ENCODE peak calls at places on chromosomes 16 and 17, in ten cellular contexts. O is pancreas, T is caudate nucleus, P is psoas muscle, K is HCT116, X is neural progenitor cell, G is cardiac muscle cell, I is dorsolateral prefrontal cortex, A is RWPE1, E is tibial artery. W is an unnamed sample.

GRCh38 chr17:82703935-82704865 is 5.7 kb upstream of the RAB40B start:
- DNase-seq in O (peak; percentile 39), T (no peak), P (no peak), K (no peak), X (no peak), G (no peak), I (no peak), A (no peak), E (no peak), W (no peak)

GRCh38 chr16:81524382-81524781 is 79.8 kb downstream of the CMIP start:
- DNase-seq in O (no peak), T (no peak), P (no peak), K (no peak), X (no peak), G (no peak), I (no peak), A (no peak), E (no peak), W (no peak)

GRCh38 chr17:74345433-74346241 is 16.0 kb downstream of the BTBD17 start:
- DNase-seq in O (no peak), T (no peak), P (no peak), K (no peak), X (no peak), G (no peak), I (no peak), A (peak; percentile 26), E (no peak), W (no peak)

GRCh38 chr17:7208027-7208571 is 11.5 kb downstream of the DLG4 start:
- DNase-seq in O (peak; percentile 77), T (no peak), P (no peak), K (no peak), X (peak; percentile 73), G (peak; percentile 71), I (no peak), A (no peak), E (no peak), W (no peak)

GRCh38 chr17:73643012-73643845 is 1.0 kb downstream of the SDK2 start:
- DNase-seq in O (peak; percentile 80), T (no peak), P (no peak), K (no peak), X (peak; percentile 71), G (peak; percentile 69), I (peak; percentile 27), A (peak; percentile 42), E (no peak), W (no peak)

GRCh38 chr16:68287276-68288251 is 23.2 kb downstream of the SLC7A6OS start:
- DNase-seq in O (no peak), T (no peak), P (peak; percentile 91), K (no peak), X (no peak), G (no peak), I (no peak), A (peak; percentile 62), E (peak; percentile 95), W (peak; percentile 96)

GRCh38 chr16:3020247-3020603 is at the start of gene TNFRSF12A:
- DNase-seq in O (peak; percentile 91), T (no peak), P (peak; percentile 85), K (peak; percentile 49), X (peak; percentile 93), G (peak; percentile 92), I (peak; percentile 33), A (peak; percentile 75), E (peak; percentile 88), W (peak; percentile 67)

GRCh38 chr17:1515640-1516402 is 591 bp downstream of the INPP5K start:
- DNase-seq in O (no peak), T (no peak), P (no peak), K (peak; percentile 51), X (peak; percentile 89), G (peak; percentile 78), I (peak; percentile 44), A (peak; percentile 83), E (peak; percentile 83), W (peak; percentile 58)

GRCh38 chr17:56770427-56770826 is 63.3 kb downstream of the C17orf67 start:
- DNase-seq in O (no peak), T (no peak), P (no peak), K (no peak), X (no peak), G (no peak), I (no peak), A (no peak), E (no peak), W (no peak)

GRCh38 chr16:9363520-9363919 is 272.1 kb downstream of the HAPSTR1 start:
- DNase-seq in O (no peak), T (no peak), P (no peak), K (no peak), X (no peak), G (no peak), I (no peak), A (no peak), E (no peak), W (no peak)

DNA sequence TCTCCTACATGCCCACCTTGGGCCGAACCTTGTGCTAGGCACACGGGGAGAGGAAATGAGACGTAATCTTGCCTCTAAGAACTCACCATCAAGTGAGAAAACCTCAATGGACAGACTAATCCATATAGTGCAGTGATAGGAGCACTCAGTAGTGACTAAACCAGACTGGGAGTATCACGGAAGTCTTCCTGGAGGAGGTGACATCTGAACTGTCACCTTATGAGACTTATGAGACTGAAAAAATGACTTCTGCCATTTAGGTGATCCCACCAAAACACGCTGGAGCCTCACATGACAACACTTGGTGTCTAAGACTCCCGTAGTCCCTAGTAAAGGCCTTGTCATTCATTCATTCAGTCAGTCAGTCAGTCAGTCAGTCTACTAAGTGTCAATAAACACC is 27.3 kb upstream of the MRTFB start:
- DNase-seq in O (no peak), T (no peak), P (no peak), K (no peak), X (no peak), G (no peak), I (no peak), A (no peak), E (no peak), W (no peak)
- H3K27ac ChIP-seq in O (no peak overlapping the region), T (peak overlapping the region; percentile 32), P (no peak overlapping the region), K (no peak overlapping the region), X (no peak overlapping the region), G (no peak overlapping the region), I (peak overlapping the region; percentile 47), A (no peak overlapping the region), E (no peak overlapping the region), W (peak overlapping the region; percentile 56)

DNA sequence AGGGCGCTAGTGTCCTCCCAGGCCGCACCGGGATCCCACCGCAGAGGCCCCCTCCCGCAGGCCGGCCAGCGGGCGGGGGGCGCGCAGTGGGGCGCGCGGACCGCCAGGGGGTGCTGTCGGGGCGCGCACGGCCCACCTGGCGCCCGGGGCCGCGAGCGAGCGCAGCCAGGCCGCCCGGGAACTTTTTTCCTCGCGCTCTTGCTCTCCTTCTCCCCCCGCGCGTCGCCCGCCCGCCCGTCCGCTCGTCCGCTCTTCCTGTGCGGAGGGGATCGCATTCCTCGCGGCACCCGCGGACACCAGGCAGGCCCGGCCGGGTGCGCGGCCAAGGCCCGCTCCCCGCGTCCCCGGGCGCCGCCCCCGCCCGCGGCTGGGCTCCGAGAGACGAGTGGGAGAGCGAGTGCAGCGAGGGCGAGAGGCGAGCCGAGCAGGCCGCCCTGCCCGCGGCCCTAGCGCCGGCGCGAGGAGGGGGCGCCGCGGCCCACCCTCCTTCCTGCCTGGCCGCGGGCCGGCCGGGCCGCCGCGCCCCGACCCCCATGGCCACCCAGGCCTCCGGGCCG is at the start of gene RAI1:
- DNase-seq in O (peak; percentile 88), T (no peak), P (peak; percentile 79), K (no peak), X (peak; percentile 90), G (peak; percentile 91), I (no peak), A (peak; percentile 66), E (peak; percentile 85), W (peak; percentile 56)
- H3K27ac ChIP-seq in O (peak within 1 kb of the TSS; percentile 88), T (peak within 1 kb of the TSS; percentile 82), P (peak within 1 kb of the TSS; percentile 79), K (peak within 1 kb of the TSS; percentile 97), X (no peak within 1 kb of the TSS), G (peak within 1 kb of the TSS; percentile 90), I (peak within 1 kb of the TSS; percentile 92), A (peak within 1 kb of the TSS; percentile 91), E (peak within 1 kb of the TSS; percentile 82), W (peak within 1 kb of the TSS; percentile 81)

DNA sequence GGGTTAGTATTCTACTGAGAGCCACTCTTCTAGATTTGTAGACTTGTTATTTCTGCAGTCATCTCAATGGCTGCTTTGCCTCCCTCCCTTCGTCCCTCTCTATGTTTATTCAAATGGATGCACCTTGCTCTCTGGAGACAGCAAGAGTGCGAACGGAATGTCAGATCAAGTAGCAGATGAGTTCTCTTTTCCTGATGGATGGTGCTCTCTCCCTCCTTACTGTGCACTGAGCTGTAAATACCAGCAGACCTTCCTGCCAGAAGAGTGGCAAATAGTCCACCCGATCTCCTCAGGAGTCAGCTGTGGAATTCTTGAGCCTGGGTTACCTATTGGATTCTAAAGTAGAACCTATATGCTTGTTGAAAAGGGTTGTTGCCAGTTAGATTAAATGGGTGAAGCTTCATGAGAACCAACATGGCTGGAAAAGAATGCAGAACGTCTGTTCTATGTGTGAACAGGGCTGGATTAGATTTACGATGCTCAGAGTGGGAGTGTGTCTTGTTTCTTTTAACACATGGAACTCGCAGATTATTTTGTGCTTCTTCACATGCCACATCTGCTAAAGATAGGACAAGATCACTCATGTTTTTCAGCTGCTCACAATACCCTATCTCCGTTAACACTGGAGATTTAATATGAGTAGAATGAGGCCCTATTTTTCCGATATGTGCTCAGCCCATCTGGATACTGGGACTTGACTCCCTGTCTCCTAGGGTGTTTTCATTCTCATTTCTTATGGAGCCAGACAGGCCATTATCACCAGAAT is 6.1 kb downstream of the GNAO1 start:
- DNase-seq in O (no peak), T (no peak), P (no peak), K (no peak), X (no peak), G (no peak), I (no peak), A (no peak), E (no peak), W (no peak)
- H3K27ac ChIP-seq in O (no peak overlapping the region), T (peak overlapping the region; percentile 71), P (no peak overlapping the region), K (no peak overlapping the region), X (no peak overlapping the region), G (no peak overlapping the region), I (peak overlapping the region; percentile 49), A (no peak overlapping the region), E (no peak overlapping the region), W (no peak overlapping the region)

GRCh38 chr16:46747777-46748651 is at the start of gene MYLK3:
- DNase-seq in O (no peak), T (no peak), P (no peak), K (no peak), X (peak; percentile 30), G (peak; percentile 95), I (no peak), A (no peak), E (peak; percentile 66), W (peak; percentile 27)

GRCh38 chr16:46745594-46745993 is 2.5 kb downstream of the MYLK3 start:
- DNase-seq in O (no peak), T (no peak), P (no peak), K (no peak), X (no peak), G (no peak), I (no peak), A (no peak), E (peak; percentile 23), W (no peak)

GRCh38 chr16:46748775-46749705 is 896 bp upstream of the MYLK3 start:
- DNase-seq in O (no peak), T (no peak), P (peak; percentile 75), K (no peak), X (no peak), G (peak; percentile 92), I (no peak), A (no peak), E (no peak), W (peak; percentile 92)

GRCh38 chr16:46743232-46743719 is 4.9 kb downstream of the MYLK3 start:
- DNase-seq in O (no peak), T (no peak), P (no peak), K (no peak), X (no peak), G (peak; percentile 33), I (peak; percentile 20), A (no peak), E (peak; percentile 59), W (peak; percentile 43)

GRCh38 chr16:46746821-46747776 is 1.0 kb downstream of the MYLK3 start:
- DNase-seq in O (no peak), T (no peak), P (peak; percentile 47), K (no peak), X (no peak), G (peak; percentile 92), I (no peak), A (no peak), E (peak; percentile 58), W (peak; percentile 70)
- H3K27ac ChIP-seq in O (no peak overlapping the region), T (no peak overlapping the region), P (peak overlapping the region; percentile 76), K (no peak overlapping the region), X (no peak overlapping the region), G (peak overlapping the region; percentile 100), I (no peak overlapping the region), A (no peak overlapping the region), E (no peak overlapping the region), W (peak overlapping the region; percentile 93)

W was measured in gastrocnemius medialis.